ENCODE peak calls at places on chromosomes 3 and 15, in ten cellular contexts. One of them, this sample, is unnamed.
A peak's percentile ranks its signal among the peaks of the same experiment; 100 is the strongest.

GRCh38 chr3:87435926-87436630 is 159.7 kb upstream of the POU1F1 start:
- DNase-seq in DMS153: no peak
- DNase-seq in SW480: no peak
- DNase-seq in posterior cingulate gyrus: no peak
- DNase-seq in fibroblast of mammary gland: no peak
- DNase-seq in NCI-H2081: no peak
- DNase-seq in G401: peak; percentile 96
- DNase-seq in stimulated activated CD4-positive, alpha-beta T cell treated with anti-CD3 and anti-CD28 coated beads, TNF-alpha, amount 100 ng/mL, for 4 hours: no peak
- DNase-seq in astrocyte of the spinal cord: no peak
- DNase-seq in pancreas: no peak
- DNase-seq in this sample: no peak

GRCh38 chr15:60644903-60645302 is 166.0 kb upstream of the ICE2 start:
- DNase-seq in posterior cingulate gyrus: no peak
- DNase-seq in NCI-H2081: no peak
- DNase-seq in stimulated activated CD4-positive, alpha-beta T cell treated with anti-CD3 and anti-CD28 coated beads, TNF-alpha, amount 100 ng/mL, for 4 hours: no peak
- DNase-seq in SW480: no peak
- DNase-seq in DMS153: no peak
- DNase-seq in G401: no peak
- DNase-seq in pancreas: no peak
- DNase-seq in fibroblast of mammary gland: peak; percentile 25
- DNase-seq in astrocyte of the spinal cord: no peak
- DNase-seq in this sample: no peak

GRCh38 chr15:56040081-56041035 is 46.9 kb upstream of the NEDD4 start:
- DNase-seq in SW480: peak; percentile 90
- DNase-seq in DMS153: peak; percentile 53
- DNase-seq in stimulated activated CD4-positive, alpha-beta T cell treated with anti-CD3 and anti-CD28 coated beads, TNF-alpha, amount 100 ng/mL, for 4 hours: no peak
- DNase-seq in pancreas: peak; percentile 87
- DNase-seq in astrocyte of the spinal cord: peak; percentile 94
- DNase-seq in NCI-H2081: no peak
- DNase-seq in G401: peak; percentile 22
- DNase-seq in posterior cingulate gyrus: no peak
- DNase-seq in fibroblast of mammary gland: peak; percentile 95
- DNase-seq in this sample: peak; percentile 81

GRCh38 chr15:75350601-75351331 is 3.9 kb downstream of the NEIL1 start:
- DNase-seq in astrocyte of the spinal cord: no peak
- DNase-seq in posterior cingulate gyrus: no peak
- DNase-seq in NCI-H2081: no peak
- DNase-seq in fibroblast of mammary gland: peak; percentile 66
- DNase-seq in SW480: no peak
- DNase-seq in pancreas: no peak
- DNase-seq in G401: no peak
- DNase-seq in DMS153: no peak
- DNase-seq in stimulated activated CD4-positive, alpha-beta T cell treated with anti-CD3 and anti-CD28 coated beads, TNF-alpha, amount 100 ng/mL, for 4 hours: no peak
- DNase-seq in this sample: no peak

GRCh38 chr3:89690649-89691048 is 583.2 kb downstream of the EPHA3 start:
- DNase-seq in NCI-H2081: no peak
- DNase-seq in DMS153: no peak
- DNase-seq in astrocyte of the spinal cord: peak; percentile 8
- DNase-seq in fibroblast of mammary gland: peak; percentile 1
- DNase-seq in pancreas: no peak
- DNase-seq in posterior cingulate gyrus: no peak
- DNase-seq in G401: no peak
- DNase-seq in SW480: no peak
- DNase-seq in stimulated activated CD4-positive, alpha-beta T cell treated with anti-CD3 and anti-CD28 coated beads, TNF-alpha, amount 100 ng/mL, for 4 hours: no peak
- DNase-seq in this sample: no peak

GRCh38 chr3:77001071-77001470 is 38.8 kb upstream of the ROBO2 start:
- DNase-seq in posterior cingulate gyrus: no peak
- DNase-seq in stimulated activated CD4-positive, alpha-beta T cell treated with anti-CD3 and anti-CD28 coated beads, TNF-alpha, amount 100 ng/mL, for 4 hours: no peak
- DNase-seq in pancreas: no peak
- DNase-seq in fibroblast of mammary gland: no peak
- DNase-seq in astrocyte of the spinal cord: no peak
- DNase-seq in G401: peak; percentile 38
- DNase-seq in DMS153: no peak
- DNase-seq in SW480: no peak
- DNase-seq in NCI-H2081: no peak
- DNase-seq in this sample: no peak

GRCh38 chr3:6928064-6928463 is 67.1 kb downstream of the GRM7 start:
- DNase-seq in SW480: no peak
- DNase-seq in pancreas: peak; percentile 72
- DNase-seq in G401: no peak
- DNase-seq in posterior cingulate gyrus: no peak
- DNase-seq in fibroblast of mammary gland: no peak
- DNase-seq in stimulated activated CD4-positive, alpha-beta T cell treated with anti-CD3 and anti-CD28 coated beads, TNF-alpha, amount 100 ng/mL, for 4 hours: no peak
- DNase-seq in astrocyte of the spinal cord: peak; percentile 45
- DNase-seq in DMS153: no peak
- DNase-seq in NCI-H2081: no peak
- DNase-seq in this sample: no peak

GRCh38 chr3:163707659-163708058 is 1370.6 kb downstream of the SI start:
- DNase-seq in DMS153: no peak
- DNase-seq in SW480: no peak
- DNase-seq in pancreas: no peak
- DNase-seq in NCI-H2081: no peak
- DNase-seq in stimulated activated CD4-positive, alpha-beta T cell treated with anti-CD3 and anti-CD28 coated beads, TNF-alpha, amount 100 ng/mL, for 4 hours: no peak
- DNase-seq in astrocyte of the spinal cord: no peak
- DNase-seq in fibroblast of mammary gland: no peak
- DNase-seq in posterior cingulate gyrus: no peak
- DNase-seq in G401: no peak
- DNase-seq in this sample: no peak

GRCh38 chr3:44518782-44519156 is 36.2 kb upstream of the ZKSCAN7 start:
- DNase-seq in stimulated activated CD4-positive, alpha-beta T cell treated with anti-CD3 and anti-CD28 coated beads, TNF-alpha, amount 100 ng/mL, for 4 hours: no peak
- DNase-seq in NCI-H2081: no peak
- DNase-seq in astrocyte of the spinal cord: no peak
- DNase-seq in fibroblast of mammary gland: no peak
- DNase-seq in pancreas: no peak
- DNase-seq in posterior cingulate gyrus: no peak
- DNase-seq in G401: no peak
- DNase-seq in DMS153: no peak
- DNase-seq in SW480: no peak
- DNase-seq in this sample: no peak

GRCh38 chr3:50554553-50554952 is 13.0 kb downstream of the C3orf18 start:
- DNase-seq in DMS153: no peak
- DNase-seq in fibroblast of mammary gland: no peak
- DNase-seq in pancreas: no peak
- DNase-seq in SW480: peak; percentile 21
- DNase-seq in stimulated activated CD4-positive, alpha-beta T cell treated with anti-CD3 and anti-CD28 coated beads, TNF-alpha, amount 100 ng/mL, for 4 hours: no peak
- DNase-seq in astrocyte of the spinal cord: no peak
- DNase-seq in NCI-H2081: no peak
- DNase-seq in G401: no peak
- DNase-seq in posterior cingulate gyrus: no peak
- DNase-seq in this sample: no peak

GRCh38 chr15:65376767-65377104 is 1.1 kb downstream of the IGDCC3 start:
- DNase-seq in SW480: peak; percentile 25
- DNase-seq in posterior cingulate gyrus: no peak
- DNase-seq in fibroblast of mammary gland: no peak
- DNase-seq in pancreas: no peak
- DNase-seq in NCI-H2081: no peak
- DNase-seq in DMS153: no peak
- DNase-seq in stimulated activated CD4-positive, alpha-beta T cell treated with anti-CD3 and anti-CD28 coated beads, TNF-alpha, amount 100 ng/mL, for 4 hours: no peak
- DNase-seq in astrocyte of the spinal cord: no peak
- DNase-seq in G401: peak; percentile 47
- DNase-seq in this sample: no peak

This sample was measured in head of caudate nucleus.